ENCODE peak calls at places on chromosomes 7 and 10, in nine cellular contexts. S is OCI-LY7; K is astrocyte; D is hepatocyte; X is kidney; Z is tibial artery; G is CD8-positive, alpha-beta T cell; O is fibroblast of lung; J is foreskin fibroblast. Y is an unnamed sample.

GRCh38 chr7:50632561-50633413 is 67.6 kb upstream of the DDC start:
- DNase-seq in J (peak; percentile 28), K (peak; percentile 23), X (no peak), O (peak; percentile 63), D (peak; percentile 49), G (peak; percentile 35), S (peak; percentile 55), Z (no peak), Y (no peak)

GRCh38 chr7:76515999-76516443 is 5.7 kb downstream of the UPK3B start:
- DNase-seq in G (no peak), K (peak; percentile 29), J (peak; percentile 32), Z (no peak), D (no peak), O (no peak), S (peak; percentile 17), X (no peak), Y (peak; percentile 5)

GRCh38 chr10:83606275-83606674 is 533.0 kb upstream of the GHITM start:
- DNase-seq in J (peak; percentile 6), O (peak; percentile 1), Z (no peak), D (no peak), X (no peak), K (peak; percentile 39), S (no peak), G (no peak), Y (no peak)

GRCh38 chr10:19730071-19730470 is 86.2 kb upstream of the PLXDC2 start:
- DNase-seq in D (no peak), K (peak; percentile 85), G (no peak), X (no peak), S (no peak), J (peak; percentile 44), O (peak; percentile 83), Z (no peak), Y (peak; percentile 30)

GRCh38 chr10:69872326-69872725 is 70.6 kb downstream of the COL13A1 start:
- DNase-seq in K (no peak), Z (no peak), D (no peak), O (no peak), X (no peak), S (no peak), J (no peak), G (no peak), Y (no peak)

GRCh38 chr7:157674715-157675426 is 338.1 kb downstream of the DNAJB6 start:
- DNase-seq in X (no peak), G (no peak), D (no peak), O (no peak), J (no peak), S (no peak), K (no peak), Z (no peak), Y (no peak)

GRCh38 chr10:114042895-114043531 is 653 bp upstream of the ADRB1 start:
- DNase-seq in K (peak; percentile 32), X (peak; percentile 75), Z (no peak), J (no peak), D (peak; percentile 39), O (peak; percentile 46), S (peak; percentile 72), G (no peak), Y (no peak)

GRCh38 chr7:78489851-78490250 is 691.3 kb downstream of the PHTF2 start:
- DNase-seq in S (no peak), Z (no peak), J (no peak), G (no peak), D (no peak), K (peak; percentile 31), O (peak; percentile 9), X (no peak), Y (no peak)

GRCh38 chr10:51201947-51202346 is 127.7 kb downstream of the PRKG1 start:
- DNase-seq in X (no peak), S (no peak), Z (no peak), G (no peak), J (no peak), K (no peak), O (no peak), D (no peak), Y (no peak)

GRCh38 chr10:124735491-124736286 is 8.5 kb downstream of the FAM53B start:
- DNase-seq in G (no peak), J (no peak), O (no peak), S (no peak), D (no peak), Z (no peak), K (no peak), X (peak; percentile 55), Y (no peak)

GRCh38 chr7:83925860-83926259 is 268.7 kb downstream of the SEMA3A start:
- DNase-seq in D (no peak), G (no peak), O (no peak), J (no peak), S (no peak), K (no peak), X (no peak), Z (no peak), Y (no peak)

GRCh38 chr7:20311743-20312042 is 19.0 kb upstream of the ITGB8 start:
- DNase-seq in X (no peak), O (no peak), D (no peak), J (no peak), Z (no peak), K (no peak), G (no peak), S (no peak), Y (no peak)

GRCh38 chr7:7566651-7567611 is at the start of gene MIOS:
- DNase-seq in Z (peak; percentile 76), D (peak; percentile 93), S (peak; percentile 83), O (peak; percentile 78), J (peak; percentile 75), G (peak; percentile 77), K (peak; percentile 50), X (peak; percentile 95), Y (no peak)
- H3K4me3 ChIP-seq in Z (peak within 1 kb of the TSS; percentile 84), D (peak within 1 kb of the TSS; percentile 86), S (peak within 1 kb of the TSS; percentile 79), O (peak within 1 kb of the TSS; percentile 83), J (peak within 1 kb of the TSS; percentile 91), G (peak within 1 kb of the TSS; percentile 62), K (peak within 1 kb of the TSS; percentile 88), X (peak within 1 kb of the TSS; percentile 94), Y (peak within 1 kb of the TSS; percentile 58)

GRCh38 chr7:90594791-90595317 is 1.3 kb upstream of the CDK14 start:
- DNase-seq in D (peak; percentile 27), K (peak; percentile 95), J (peak; percentile 82), Z (peak; percentile 47), X (no peak), G (no peak), O (peak; percentile 83), S (no peak), Y (peak; percentile 76)

GRCh38 chr7:90595341-90595800 is 750 bp upstream of the CDK14 start:
- DNase-seq in O (peak; percentile 25), Z (no peak), S (no peak), X (no peak), K (no peak), J (no peak), G (no peak), D (no peak), Y (no peak)

GRCh38 chr7:90595801-90596683 is at the start of gene CDK14:
- DNase-seq in D (peak; percentile 92), Z (peak; percentile 75), K (peak; percentile 49), X (peak; percentile 89), S (peak; percentile 61), J (peak; percentile 63), G (peak; percentile 21), O (peak; percentile 67), Y (no peak)

GRCh38 chr7:90592036-90592435 is 4.1 kb upstream of the CDK14 start:
- DNase-seq in S (no peak), K (no peak), D (no peak), Z (no peak), G (no peak), X (no peak), O (peak; percentile 37), J (peak; percentile 59), Y (no peak)

GRCh38 chr7:90593205-90593604 is 2.9 kb upstream of the CDK14 start:
- DNase-seq in X (no peak), K (no peak), S (no peak), J (peak; percentile 62), Z (no peak), D (no peak), G (no peak), O (no peak), Y (no peak)
- H3K4me3 ChIP-seq in X (no peak overlapping the region), K (no peak overlapping the region), S (no peak overlapping the region), J (no peak overlapping the region), Z (no peak overlapping the region), D (no peak overlapping the region), G (no peak overlapping the region), O (no peak overlapping the region), Y (no peak overlapping the region)

DNA sequence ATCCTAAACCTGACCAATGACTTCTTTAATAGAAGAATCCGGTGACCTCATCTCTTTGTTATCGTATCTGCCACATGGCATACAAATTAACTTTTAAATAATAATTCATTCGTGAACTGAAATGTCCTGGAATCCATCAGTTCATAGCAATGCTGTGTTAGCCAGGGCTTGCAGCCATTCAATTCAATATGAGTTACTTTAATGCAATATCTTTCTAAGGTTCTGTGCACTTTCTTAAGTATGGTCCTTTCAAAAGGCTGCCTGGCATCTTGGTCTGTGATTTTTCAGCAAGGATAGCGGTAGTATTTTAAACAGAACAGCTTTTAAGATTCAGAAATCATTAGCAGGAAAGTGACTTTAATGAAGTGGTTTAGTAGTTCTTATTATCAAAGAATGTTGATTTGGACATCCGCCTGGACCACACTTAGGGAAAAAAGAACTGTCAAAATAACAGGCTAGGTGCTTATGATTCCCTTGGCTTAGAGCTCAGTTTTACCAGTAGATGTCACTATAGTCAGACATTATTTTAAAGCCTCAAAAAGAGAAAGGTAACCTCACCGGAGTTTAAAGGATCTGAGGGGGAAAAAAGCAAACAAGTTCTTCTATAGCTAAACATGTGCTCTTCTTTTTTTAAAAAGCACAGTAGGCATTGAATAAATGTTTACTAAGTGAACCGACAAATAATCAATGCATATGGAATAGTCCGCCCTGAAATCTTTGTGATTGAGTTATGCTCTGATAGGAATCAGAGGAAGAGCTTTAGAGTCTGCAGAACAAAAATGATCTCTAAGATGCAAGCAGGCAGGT is 22.7 kb downstream of the SLC35G1 start:
- DNase-seq in O (peak; percentile 61), X (no peak), S (peak; percentile 11), Z (no peak), D (peak; percentile 56), G (no peak), J (peak; percentile 9), K (peak; percentile 31), Y (no peak)
- H3K4me3 ChIP-seq in O (no peak overlapping the region), X (peak overlapping the region; percentile 61), S (no peak overlapping the region), Z (no peak overlapping the region), D (no peak overlapping the region), G (no peak overlapping the region), J (no peak overlapping the region), K (no peak overlapping the region), Y (no peak overlapping the region)

GRCh38 chr10:101214446-101215396 is 14.5 kb downstream of the LBX1 start:
- DNase-seq in J (no peak), D (peak; percentile 84), S (peak; percentile 81), K (no peak), O (peak; percentile 44), X (no peak), G (peak; percentile 74), Z (no peak), Y (no peak)
- H3K4me3 ChIP-seq in J (no peak overlapping the region), D (no peak overlapping the region), S (no peak overlapping the region), K (no peak overlapping the region), O (no peak overlapping the region), X (no peak overlapping the region), G (no peak overlapping the region), Z (no peak overlapping the region), Y (no peak overlapping the region)